ENCODE peak calls at places on chromosomes 12 and 14, in seven cellular contexts. One of them, this sample, is unnamed.

GRCh38 chr12:100214518-100214917 is 13.9 kb downstream of the ACTR6 start:
- DNase-seq in NCI-H2081: no peak
- DNase-seq in NCI-H82: no peak
- DNase-seq in Calu3: no peak
- DNase-seq in Ammon's horn: no peak
- DNase-seq in activated CD4-positive, alpha-beta T cell treated with anti-CD3 and anti-CD28 coated beads for 36 hours: no peak
- DNase-seq in fibroblast of villous mesenchyme: no peak
- DNase-seq in this sample: no peak

GRCh38 chr12:100494026-100494425 is 20.4 kb downstream of the NR1H4 start:
- DNase-seq in NCI-H2081: no peak
- DNase-seq in NCI-H82: no peak
- DNase-seq in Calu3: no peak
- DNase-seq in Ammon's horn: no peak
- DNase-seq in activated CD4-positive, alpha-beta T cell treated with anti-CD3 and anti-CD28 coated beads for 36 hours: no peak
- DNase-seq in fibroblast of villous mesenchyme: no peak
- DNase-seq in this sample: no peak

GRCh38 chr14:21093769-21094681 is 4.4 kb downstream of the ZNF219 start:
- DNase-seq in NCI-H2081: no peak
- DNase-seq in NCI-H82: peak
- DNase-seq in Calu3: no peak
- DNase-seq in Ammon's horn: peak
- DNase-seq in activated CD4-positive, alpha-beta T cell treated with anti-CD3 and anti-CD28 coated beads for 36 hours: no peak
- DNase-seq in fibroblast of villous mesenchyme: no peak
- DNase-seq in this sample: peak

GRCh38 chr14:77305696-77306095 is 15.0 kb downstream of the POMT2 start:
- DNase-seq in NCI-H2081: no peak
- DNase-seq in NCI-H82: no peak
- DNase-seq in Calu3: no peak
- DNase-seq in Ammon's horn: peak
- DNase-seq in activated CD4-positive, alpha-beta T cell treated with anti-CD3 and anti-CD28 coated beads for 36 hours: no peak
- DNase-seq in fibroblast of villous mesenchyme: no peak
- DNase-seq in this sample: no peak

GRCh38 chr12:52156757-52157565 is 34.9 kb downstream of the KRT80 start:
- DNase-seq in NCI-H2081: peak
- DNase-seq in NCI-H82: peak
- DNase-seq in Calu3: peak
- DNase-seq in Ammon's horn: peak
- DNase-seq in activated CD4-positive, alpha-beta T cell treated with anti-CD3 and anti-CD28 coated beads for 36 hours: peak
- DNase-seq in fibroblast of villous mesenchyme: peak
- DNase-seq in this sample: no peak

GRCh38 chr12:77796775-77797174 is 33.9 kb upstream of the NAV3 start:
- DNase-seq in NCI-H2081: no peak
- DNase-seq in NCI-H82: no peak
- DNase-seq in Calu3: no peak
- DNase-seq in Ammon's horn: no peak
- DNase-seq in activated CD4-positive, alpha-beta T cell treated with anti-CD3 and anti-CD28 coated beads for 36 hours: no peak
- DNase-seq in fibroblast of villous mesenchyme: peak
- DNase-seq in this sample: no peak

GRCh38 chr14:52080817-52081755 is 12.2 kb upstream of the NID2 start:
- DNase-seq in NCI-H2081: no peak
- DNase-seq in NCI-H82: no peak
- DNase-seq in Calu3: peak
- DNase-seq in Ammon's horn: no peak
- DNase-seq in activated CD4-positive, alpha-beta T cell treated with anti-CD3 and anti-CD28 coated beads for 36 hours: no peak
- DNase-seq in fibroblast of villous mesenchyme: peak
- DNase-seq in this sample: no peak

GRCh38 chr12:68446896-68447806 is 115.0 kb upstream of the MDM1 start:
- DNase-seq in NCI-H2081: peak
- DNase-seq in NCI-H82: peak
- DNase-seq in Calu3: no peak
- DNase-seq in Ammon's horn: no peak
- DNase-seq in activated CD4-positive, alpha-beta T cell treated with anti-CD3 and anti-CD28 coated beads for 36 hours: no peak
- DNase-seq in fibroblast of villous mesenchyme: peak
- DNase-seq in this sample: no peak